ENCODE peak calls at places on chromosomes 7 and 10, in four cellular contexts. D, C, K and N are unnamed samples. For H3K9me3, H3K4me1 and H3K36me3, the result is how much of the 10 kb centered on the place peaks cover.

GRCh38 chr10:30999084-30999712 is 32.5 kb downstream of the ZNF438 start:
- DNase-seq in D (peak), C (peak), K (no peak), N (no peak)

GRCh38 chr10:498760-499435 is 190.6 kb downstream of the DIP2C start:
- DNase-seq in D (no peak), C (no peak), K (no peak), N (no peak)

GRCh38 chr10:6513509-6513908 is 66.6 kb downstream of the PRKCQ start:
- DNase-seq in D (no peak), C (no peak), K (no peak), N (no peak)

GRCh38 chr7:33495207-33495606 is 365.8 kb downstream of the BBS9 start:
- DNase-seq in D (no peak), C (no peak), K (no peak), N (no peak)

GRCh38 chr10:60400366-60400765 is 10.7 kb upstream of the ANK3 start:
- DNase-seq in D (no peak), C (no peak), K (no peak), N (no peak)

GRCh38 chr10:86371691-86372090 is 5.1 kb upstream of the GRID1 start:
- DNase-seq in D (no peak), C (no peak), K (no peak), N (no peak)

GRCh38 chr10:86693289-86693688 is 25.0 kb downstream of the LDB3 start:
- DNase-seq in D (no peak), C (no peak), K (no peak), N (no peak)

GRCh38 chr10:63133787-63134557 is 844 bp downstream of the NRBF2 start:
- DNase-seq in D (no peak), C (no peak), K (peak), N (no peak)

GRCh38 chr10:47346572-47347302 is 1.4 kb upstream of the RBP3 start:
- DNase-seq in D (peak), C (no peak), K (no peak), N (no peak)

GRCh38 chr10:35135861-35136260 is 9.2 kb downstream of the CREM start:
- DNase-seq in D (peak), C (no peak), K (peak), N (no peak)

GRCh38 chr10:75037171-75038153 is 74.0 kb upstream of the SAMD8 start:
- DNase-seq in D (no peak), C (no peak), K (no peak), N (no peak)

GRCh38 chr7:136183981-136184380 is 206.8 kb upstream of the MTPN start:
- DNase-seq in D (no peak), C (no peak), K (no peak), N (no peak)

GRCh38 chr10:21694646-21695045 is 160.6 kb downstream of the MLLT10 start:
- DNase-seq in D (no peak), C (no peak), K (no peak), N (no peak)

GRCh38 chr7:2934211-2934731 is 90.2 kb upstream of the GNA12 start:
- DNase-seq in D (no peak), C (no peak), K (no peak), N (no peak)

GRCh38 chr7:134533288-134533771 is 6.0 kb downstream of the AKR1B10 start:
- DNase-seq in D (no peak), C (no peak), K (no peak), N (no peak)

GRCh38 chr7:51263631-51264484 is 52.8 kb downstream of the COBL start:
- DNase-seq in D (peak), C (peak), K (no peak), N (no peak)

GRCh38 chr7:14859267-14859666 is 43.3 kb downstream of the DGKB start:
- DNase-seq in D (no peak), C (no peak), K (no peak), N (no peak)

GRCh38 chr7:14858410-14858809 is 44.1 kb downstream of the DGKB start:
- DNase-seq in D (no peak), C (no peak), K (no peak), N (no peak)

GRCh38 chr7:14858866-14859265 is 43.7 kb downstream of the DGKB start:
- DNase-seq in D (no peak), C (no peak), K (no peak), N (no peak)

DNA sequence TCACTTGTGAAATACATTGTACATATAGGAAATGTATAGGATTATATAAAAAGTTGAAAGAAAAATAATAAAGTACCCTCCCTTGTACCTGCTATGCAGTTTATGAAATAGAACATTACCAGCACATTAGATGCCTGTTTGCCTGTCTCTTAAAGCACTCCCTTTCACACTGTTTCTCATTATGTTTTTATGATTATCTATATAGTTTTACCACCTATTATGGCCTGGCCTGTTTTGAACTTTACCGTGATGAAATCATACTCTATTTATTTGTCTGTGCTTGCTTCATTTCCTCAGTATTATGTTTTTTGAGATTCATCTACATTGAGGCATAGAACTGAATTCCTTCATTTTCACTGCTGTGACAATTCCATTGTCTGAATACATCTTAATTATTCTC is 41.1 kb downstream of the DGKB start:
- DNase-seq in D (no peak), C (no peak), K (no peak), N (no peak)
- H3K9me3 ChIP-seq in D (under half), C (under half), K (under half), N (under half)

GRCh38 chr7:79911420-79911819 is 223.2 kb upstream of the GNAI1 start:
- DNase-seq in D (no peak), C (no peak), K (no peak), N (no peak)

GRCh38 chr7:79909124-79909641 is 225.4 kb upstream of the GNAI1 start:
- DNase-seq in D (no peak), C (no peak), K (no peak), N (no peak)

GRCh38 chr7:79912213-79912633 is 222.4 kb upstream of the GNAI1 start:
- DNase-seq in D (no peak), C (no peak), K (no peak), N (no peak)
- H3K4me1 ChIP-seq in D (under half), C (under half), K (under half), N (under half)

GRCh38 chr7:128755816-128756476 is 16.8 kb downstream of the CALU start:
- DNase-seq in D (no peak), C (no peak), K (no peak), N (no peak)
- H3K36me3 ChIP-seq in D (under half), C (under half), K (half or more), N (under half)

GRCh38 chr10:37801557-37801956 is 55.9 kb downstream of the ZNF248 start:
- DNase-seq in D (no peak), C (no peak), K (no peak), N (no peak)
- H3K9me3 ChIP-seq in D (under half), C (under half), K (under half), N (under half)

GRCh38 chr7:44607141-44608068 is 978 bp downstream of the OGDH start:
- DNase-seq in D (no peak), C (no peak), K (no peak), N (no peak)

GRCh38 chr7:44609829-44610228 is 3.4 kb downstream of the OGDH start:
- DNase-seq in D (no peak), C (no peak), K (no peak), N (no peak)

GRCh38 chr7:44604941-44605340 is 1.5 kb upstream of the OGDH start:
- DNase-seq in D (no peak), C (no peak), K (no peak), N (no peak)

GRCh38 chr7:44608916-44609648 is 2.7 kb downstream of the OGDH start:
- DNase-seq in D (no peak), C (no peak), K (no peak), N (no peak)

DNA sequence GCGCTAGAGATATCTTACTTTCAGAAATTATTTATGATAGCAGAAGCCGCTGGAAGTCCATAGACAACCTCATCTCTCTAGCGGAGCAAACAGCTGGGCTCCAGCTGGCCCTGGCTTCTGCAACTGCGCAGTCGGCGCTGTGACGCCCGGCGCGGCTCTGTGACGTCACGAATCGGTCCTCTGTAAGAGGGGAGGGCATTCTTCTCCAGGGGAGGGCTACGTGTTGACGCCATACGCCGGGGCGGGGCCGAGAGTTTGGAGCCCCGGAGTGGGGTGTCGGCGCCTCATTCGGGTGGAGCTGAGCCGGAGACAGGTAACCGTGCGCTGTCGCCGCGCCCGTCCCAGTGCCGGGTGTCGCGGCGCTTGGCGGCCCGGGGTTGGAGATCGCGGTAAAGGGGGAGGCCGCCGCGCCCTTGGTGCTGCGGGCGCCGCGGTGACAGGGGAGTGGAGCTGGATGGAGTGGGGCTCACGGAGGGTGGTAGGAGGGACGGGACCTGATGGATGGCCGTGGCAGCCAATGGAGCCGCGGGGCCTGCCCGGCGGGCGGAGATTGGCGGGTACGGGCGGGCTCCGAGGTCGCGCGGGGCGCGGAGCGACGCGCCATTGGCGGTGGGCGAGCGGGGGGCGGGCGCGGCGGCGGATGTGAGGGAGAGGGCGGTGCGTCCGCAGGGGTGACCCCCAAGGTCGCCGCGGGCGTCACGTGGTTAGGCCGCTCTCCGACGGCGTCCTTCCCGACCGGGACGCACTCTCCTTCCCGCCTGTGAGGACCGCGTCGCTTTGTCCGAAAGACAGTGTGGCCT is at the start of gene OGDH:
- DNase-seq in D (peak), C (peak), K (peak), N (peak)
- H3K4me1 ChIP-seq in D (under half), C (under half), K (under half), N (under half)

GRCh38 chr10:79203833-79204232 is 135.1 kb downstream of the ZMIZ1 start:
- DNase-seq in D (no peak), C (no peak), K (no peak), N (no peak)

GRCh38 chr10:79207726-79208125 is 139.0 kb downstream of the ZMIZ1 start:
- DNase-seq in D (no peak), C (no peak), K (no peak), N (no peak)

GRCh38 chr10:79208251-79208983 is 138.9 kb upstream of the PPIF start:
- DNase-seq in D (no peak), C (no peak), K (no peak), N (no peak)

GRCh38 chr10:79207096-79207357 is 138.3 kb downstream of the ZMIZ1 start:
- DNase-seq in D (no peak), C (no peak), K (no peak), N (no peak)

DNA sequence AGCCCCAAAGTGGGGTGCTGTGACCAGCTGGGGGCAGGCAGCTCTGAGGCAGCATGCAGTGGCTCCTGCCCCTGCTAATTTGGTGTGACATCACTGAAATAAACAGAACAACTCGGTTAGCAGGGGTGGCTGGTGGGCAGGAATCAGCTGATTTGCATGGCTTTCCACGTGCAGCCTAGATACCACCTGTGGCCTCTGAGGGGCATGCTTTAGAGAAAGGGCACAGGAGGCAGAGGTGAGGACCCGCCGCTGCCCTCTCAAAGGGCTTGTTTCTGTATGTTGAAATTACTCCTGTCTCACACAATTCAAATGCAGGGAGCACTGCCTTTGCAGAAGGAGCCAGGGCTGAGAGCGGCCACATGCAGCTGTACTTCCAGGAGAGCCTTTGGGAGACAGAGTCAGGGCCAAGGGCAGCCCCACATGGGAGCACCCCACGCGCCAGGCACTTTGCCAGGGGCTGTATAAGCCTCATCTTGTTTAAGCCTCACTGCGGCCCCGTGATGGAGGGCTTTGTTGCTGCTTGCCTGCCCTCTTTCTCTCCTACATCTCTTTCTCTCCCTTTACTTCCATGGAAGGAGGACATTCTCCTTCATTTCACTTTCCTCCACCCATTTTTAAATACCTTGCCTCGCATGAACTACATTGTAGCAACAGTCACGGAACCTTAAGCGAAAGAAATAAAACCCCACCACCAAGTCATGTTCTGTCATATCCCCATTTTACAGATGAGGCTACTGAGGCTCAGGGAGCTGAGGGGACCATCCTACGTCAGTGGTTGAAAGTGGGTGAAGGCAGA is 137.7 kb downstream of the ZMIZ1 start:
- DNase-seq in D (no peak), C (no peak), K (no peak), N (no peak)
- H3K36me3 ChIP-seq in D (under half), C (under half), K (half or more), N (half or more)

GRCh38 chr7:19213746-19214145 is 68.5 kb upstream of the FERD3L start:
- DNase-seq in D (no peak), C (no peak), K (no peak), N (no peak)
- H3K9me3 ChIP-seq in D (under half), C (under half), K (under half), N (under half)